ENCODE peak calls at places on chromosomes 7 and 10, in ten cellular contexts. D, P, O, S, W, U, L, K, G and J are unnamed samples.
A peak's percentile ranks its signal among the peaks of the same experiment; 100 is the strongest.

GRCh38 chr10:111784386-111784785 is 399.2 kb downstream of the GPAM start:
- DNase-seq in D (no peak), P (no peak), O (no peak), S (no peak), W (no peak), U (no peak), L (no peak), K (no peak), G (no peak), J (no peak)

GRCh38 chr10:127193125-127193524 is 3.3 kb downstream of the INSYN2A start:
- DNase-seq in D (no peak), P (no peak), O (no peak), S (peak; percentile 88), W (no peak), U (no peak), L (no peak), K (no peak), G (no peak), J (no peak)

GRCh38 chr7:26990268-26990667 is 105.5 kb downstream of the HOXA1 start:
- DNase-seq in D (no peak), P (no peak), O (no peak), S (peak; percentile 33), W (no peak), U (no peak), L (no peak), K (no peak), G (no peak), J (no peak)

GRCh38 chr10:114855776-114856543 is 34.4 kb downstream of the FHIP2A start:
- DNase-seq in D (peak; percentile 23), P (no peak), O (no peak), S (peak; percentile 73), W (no peak), U (no peak), L (no peak), K (no peak), G (no peak), J (no peak)

GRCh38 chr7:46297515-46297914 is 376.4 kb upstream of the IGFBP3 start:
- DNase-seq in D (no peak), P (no peak), O (no peak), S (no peak), W (no peak), U (no peak), L (no peak), K (no peak), G (no peak), J (no peak)

GRCh38 chr10:3886666-3887251 is 101.8 kb upstream of the KLF6 start:
- DNase-seq in D (peak; percentile 93), P (no peak), O (no peak), S (peak; percentile 96), W (no peak), U (peak; percentile 88), L (no peak), K (peak; percentile 40), G (peak; percentile 30), J (peak; percentile 32)

GRCh38 chr10:79130846-79131245 is 62.1 kb downstream of the ZMIZ1 start:
- DNase-seq in D (no peak), P (no peak), O (no peak), S (no peak), W (no peak), U (no peak), L (no peak), K (no peak), G (no peak), J (no peak)

GRCh38 chr10:44292390-44293002 is 92.4 kb downstream of the CXCL12 start:
- DNase-seq in D (no peak), P (no peak), O (no peak), S (no peak), W (no peak), U (no peak), L (no peak), K (no peak), G (no peak), J (no peak)

DNA sequence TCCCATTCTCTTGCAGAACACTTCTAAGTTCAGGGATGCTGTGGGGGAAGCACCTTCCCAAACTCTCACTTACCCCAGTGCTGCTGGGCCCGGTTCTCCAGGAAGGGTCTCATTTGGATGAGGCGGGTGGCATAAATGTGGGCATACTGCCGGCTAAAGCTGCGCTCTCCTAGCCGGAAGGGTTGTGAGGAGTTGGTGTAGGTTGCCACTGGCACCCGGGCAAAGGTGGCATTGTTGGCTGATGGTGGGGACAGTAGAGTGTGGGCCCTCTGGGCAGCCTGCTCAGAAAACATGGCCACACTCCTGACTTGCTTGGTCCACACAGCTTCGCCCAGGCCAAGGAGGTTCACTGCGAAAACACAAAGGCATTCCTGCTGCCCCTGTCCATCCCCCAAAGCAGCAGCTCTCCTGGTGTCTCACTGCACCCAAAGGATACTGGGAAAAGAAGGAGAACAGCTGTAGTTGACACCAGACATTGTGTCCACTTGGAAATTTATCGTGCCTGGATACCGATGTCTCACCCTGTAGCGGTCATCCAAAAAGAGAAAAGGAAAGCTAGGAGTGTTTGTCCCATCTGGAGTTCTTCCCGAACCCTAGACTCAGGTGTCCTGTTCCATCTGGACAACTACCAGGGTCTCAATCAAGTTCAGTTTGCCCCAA is 1.5 kb downstream of the POLD2 start:
- DNase-seq in D (no peak), P (no peak), O (no peak), S (no peak), W (peak; percentile 63), U (no peak), L (no peak), K (no peak), G (no peak), J (no peak)
- TF ChIP-seq POLR2A in D (no peak), P (no peak), O (no peak), S (no peak), W (no peak), U (no peak), L (no peak), K (no peak), G (no peak), J (no peak)

GRCh38 chr10:50622497-50623298 is 1.1 kb downstream of the SGMS1 start:
- DNase-seq in D (peak; percentile 65), P (peak; percentile 55), O (peak; percentile 35), S (peak; percentile 50), W (peak; percentile 90), U (peak; percentile 17), L (peak; percentile 53), K (peak; percentile 54), G (peak; percentile 61), J (peak; percentile 74)
- TF ChIP-seq CTCF in D (no peak), P (no peak), O (no peak), S (peak; percentile 7), W (no peak), U (no peak), L (no peak), K (no peak), G (no peak), J (no peak)

DNA sequence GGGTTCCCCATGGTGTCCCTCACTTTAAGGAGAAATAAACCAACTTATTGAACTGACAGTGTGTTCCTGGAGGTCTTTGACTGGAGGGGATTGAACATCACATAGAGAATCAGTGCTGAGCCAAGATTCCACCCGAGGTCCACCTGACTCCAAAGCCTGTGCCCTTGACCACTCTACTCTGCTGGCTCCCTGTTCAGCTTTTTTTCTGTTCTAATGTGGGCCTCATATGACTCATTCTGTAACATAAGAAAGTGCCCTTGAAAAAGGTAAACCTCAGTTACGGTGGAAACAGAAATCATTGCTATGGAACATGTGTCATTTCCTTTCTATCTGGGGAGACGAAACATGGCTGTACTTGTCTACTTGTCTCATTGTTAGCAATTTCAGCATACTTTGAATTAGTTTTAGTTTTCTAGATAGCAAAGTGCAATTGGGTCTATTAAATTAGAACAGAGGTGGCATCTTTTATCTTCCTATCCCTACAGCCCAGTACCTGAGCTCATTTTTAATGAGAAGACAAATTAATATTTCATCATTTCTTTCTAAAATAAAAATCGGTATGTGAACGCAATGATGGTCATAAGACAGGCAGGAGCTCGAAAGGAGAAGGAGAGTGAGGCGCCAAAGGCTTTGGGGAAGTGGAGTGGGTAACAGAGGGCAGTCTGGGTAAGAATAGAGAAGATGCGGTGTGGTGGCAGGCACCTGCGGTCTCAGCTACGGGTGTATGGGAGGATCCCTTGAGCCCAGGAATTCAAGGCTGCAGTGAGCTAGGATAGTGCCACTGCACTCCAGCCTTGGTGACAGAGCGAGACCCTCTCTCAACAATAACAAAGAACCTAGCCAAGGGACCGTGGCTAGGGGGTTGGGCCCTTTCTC is 1.5 kb downstream of the GSDME start:
- DNase-seq in D (peak; percentile 85), P (peak; percentile 75), O (no peak), S (peak; percentile 90), W (no peak), U (no peak), L (no peak), K (no peak), G (no peak), J (no peak)
- H3K4me3 ChIP-seq in D (no peak overlapping the region), P (no peak overlapping the region), O (no peak overlapping the region), S (peak overlapping the region; percentile 76), W (peak overlapping the region; percentile 63), U (peak overlapping the region; percentile 85), L (no peak overlapping the region), K (no peak overlapping the region), G (no peak overlapping the region), J (no peak overlapping the region)

GRCh38 chr10:102118867-102119266 is 1.3 kb downstream of the LDB1 start:
- DNase-seq in D (peak; percentile 25), P (peak; percentile 87), O (no peak), S (peak; percentile 20), W (peak; percentile 81), U (no peak), L (peak; percentile 57), K (peak; percentile 74), G (peak; percentile 57), J (peak; percentile 72)

GRCh38 chr10:102115775-102116174 is 4.4 kb downstream of the LDB1 start:
- DNase-seq in D (peak; percentile 50), P (peak; percentile 55), O (no peak), S (peak; percentile 24), W (no peak), U (no peak), L (no peak), K (no peak), G (no peak), J (no peak)

GRCh38 chr10:102119417-102120141 is 589 bp downstream of the LDB1 start:
- DNase-seq in D (peak; percentile 72), P (peak; percentile 70), O (peak; percentile 75), S (peak; percentile 67), W (peak; percentile 81), U (peak; percentile 70), L (peak; percentile 82), K (peak; percentile 88), G (peak; percentile 83), J (peak; percentile 82)

GRCh38 chr10:102114861-102115618 is 5.1 kb downstream of the LDB1 start:
- DNase-seq in D (peak; percentile 81), P (peak; percentile 94), O (peak; percentile 91), S (peak; percentile 65), W (peak; percentile 98), U (peak; percentile 73), L (peak; percentile 94), K (peak; percentile 95), G (peak; percentile 94), J (peak; percentile 88)

DNA sequence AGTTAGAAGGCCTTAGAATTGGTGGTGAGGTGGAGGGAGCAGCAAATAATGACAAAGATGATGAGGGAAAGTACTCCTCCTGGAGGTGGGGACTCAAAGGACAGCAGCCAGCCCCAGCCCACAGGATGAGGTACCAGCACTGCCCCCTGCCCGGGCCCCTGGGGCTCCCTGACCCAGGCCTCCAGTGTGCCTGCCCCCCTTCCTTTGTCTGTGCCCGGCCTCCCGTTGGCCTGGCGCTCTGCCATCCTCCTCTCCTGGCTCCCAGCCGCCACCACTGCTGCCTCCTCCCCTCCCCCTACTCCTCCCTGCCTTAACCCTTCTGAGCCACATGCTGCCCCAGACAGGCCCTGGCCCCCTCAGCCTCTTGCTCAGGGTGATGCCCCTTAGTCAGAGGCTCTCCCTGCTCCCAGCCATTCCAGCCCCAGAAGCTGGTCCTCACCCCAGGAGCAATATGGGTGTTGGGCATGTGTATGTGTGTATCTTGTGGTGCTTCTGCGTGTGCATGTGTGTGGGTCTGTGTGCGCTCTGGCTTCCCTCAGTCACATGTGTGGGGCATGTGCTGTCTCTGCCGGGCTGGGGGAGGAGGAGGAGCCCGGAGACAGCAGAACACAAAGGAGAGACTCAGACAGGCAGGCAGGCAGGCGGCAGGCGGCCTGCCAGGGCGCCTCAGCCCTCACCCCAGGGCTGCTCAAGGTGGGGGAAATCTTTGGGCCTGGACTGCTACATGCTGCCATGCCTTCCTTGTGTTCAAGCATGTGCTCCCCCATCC is 2.6 kb downstream of the LDB1 start:
- DNase-seq in D (peak; percentile 81), P (peak; percentile 91), O (peak; percentile 82), S (peak; percentile 73), W (peak; percentile 88), U (peak; percentile 53), L (peak; percentile 81), K (peak; percentile 89), G (peak; percentile 92), J (peak; percentile 93)
- TF ChIP-seq POLR2A in D (peak; percentile 22), P (peak; percentile 21), O (no peak), S (no peak), W (no peak), U (no peak), L (no peak), K (no peak), G (no peak), J (peak; percentile 13)